ENCODE peak calls at places on chromosomes 4 and X, in eight cellular contexts. One of them, this sample, is unnamed.

GRCh38 chrX:152861116-152861515 is 30.3 kb downstream of the NSDHL start:
- DNase-seq in H7: no peak
- DNase-seq in coronary artery: no peak
- DNase-seq in ureter: no peak
- DNase-seq in DMS 273 treated with DMSO at 0.1 percent for 48 hours: peak
- DNase-seq in fibroblast of lung: peak
- DNase-seq in kidney tubule cell: peak
- DNase-seq in GOT3: no peak
- DNase-seq in this sample: peak

GRCh38 chr4:113633467-113633866 is 128.1 kb downstream of the CAMK2D start:
- DNase-seq in H7: no peak
- DNase-seq in coronary artery: no peak
- DNase-seq in ureter: no peak
- DNase-seq in DMS 273 treated with DMSO at 0.1 percent for 48 hours: no peak
- DNase-seq in fibroblast of lung: no peak
- DNase-seq in kidney tubule cell: no peak
- DNase-seq in GOT3: no peak
- DNase-seq in this sample: no peak

GRCh38 chr4:188619456-188620149 is 480.4 kb downstream of the TRIML1 start:
- DNase-seq in H7: peak
- DNase-seq in coronary artery: no peak
- DNase-seq in ureter: no peak
- DNase-seq in DMS 273 treated with DMSO at 0.1 percent for 48 hours: no peak
- DNase-seq in fibroblast of lung: no peak
- DNase-seq in kidney tubule cell: no peak
- DNase-seq in GOT3: no peak
- DNase-seq in this sample: no peak

GRCh38 chr4:147340111-147340510 is 140.8 kb upstream of the EDNRA start:
- DNase-seq in H7: no peak
- DNase-seq in coronary artery: no peak
- DNase-seq in ureter: no peak
- DNase-seq in DMS 273 treated with DMSO at 0.1 percent for 48 hours: no peak
- DNase-seq in fibroblast of lung: peak
- DNase-seq in kidney tubule cell: peak
- DNase-seq in GOT3: no peak
- DNase-seq in this sample: no peak

GRCh38 chrX:53319614-53320542 is 38.5 kb upstream of the IQSEC2 start:
- DNase-seq in H7: peak
- DNase-seq in coronary artery: no peak
- DNase-seq in ureter: no peak
- DNase-seq in DMS 273 treated with DMSO at 0.1 percent for 48 hours: no peak
- DNase-seq in fibroblast of lung: no peak
- DNase-seq in kidney tubule cell: no peak
- DNase-seq in GOT3: no peak
- DNase-seq in this sample: no peak

GRCh38 chr4:10226756-10227155 is 110.2 kb upstream of the WDR1 start:
- DNase-seq in H7: no peak
- DNase-seq in coronary artery: no peak
- DNase-seq in ureter: no peak
- DNase-seq in DMS 273 treated with DMSO at 0.1 percent for 48 hours: no peak
- DNase-seq in fibroblast of lung: no peak
- DNase-seq in kidney tubule cell: no peak
- DNase-seq in GOT3: no peak
- DNase-seq in this sample: no peak

GRCh38 chr4:68375667-68376559 is 26.0 kb upstream of the YTHDC1 start:
- DNase-seq in H7: peak
- DNase-seq in coronary artery: no peak
- DNase-seq in ureter: peak
- DNase-seq in DMS 273 treated with DMSO at 0.1 percent for 48 hours: peak
- DNase-seq in fibroblast of lung: peak
- DNase-seq in kidney tubule cell: peak
- DNase-seq in GOT3: no peak
- DNase-seq in this sample: peak

GRCh38 chr4:129604632-129605031 is 508.7 kb downstream of the C4orf33 start:
- DNase-seq in H7: no peak
- DNase-seq in coronary artery: no peak
- DNase-seq in ureter: no peak
- DNase-seq in DMS 273 treated with DMSO at 0.1 percent for 48 hours: no peak
- DNase-seq in fibroblast of lung: no peak
- DNase-seq in kidney tubule cell: no peak
- DNase-seq in GOT3: no peak
- DNase-seq in this sample: no peak

GRCh38 chrX:21725916-21726315 is 32.0 kb downstream of the SMPX start:
- DNase-seq in H7: no peak
- DNase-seq in coronary artery: no peak
- DNase-seq in ureter: no peak
- DNase-seq in DMS 273 treated with DMSO at 0.1 percent for 48 hours: no peak
- DNase-seq in fibroblast of lung: no peak
- DNase-seq in kidney tubule cell: no peak
- DNase-seq in GOT3: no peak
- DNase-seq in this sample: no peak

This sample was measured in NCI-H524 treated with DMSO at 0.1 percent for 48 hours.